ENCODE peak calls at places on chromosome 5, in ten cellular contexts. One of them, this sample, is unnamed.

GRCh38 chr5:61631438-61631941 is 299.4 kb downstream of the ZSWIM6 start:
- DNase-seq in H1: no peak
- DNase-seq in HCT116: no peak
- DNase-seq in ovary: peak
- DNase-seq in IMR-90: peak
- DNase-seq in body of pancreas: peak
- DNase-seq in heart left ventricle: peak
- DNase-seq in stomach: no peak
- DNase-seq in transverse colon: peak
- DNase-seq in suprapubic skin: no peak
- DNase-seq in this sample: peak

GRCh38 chr5:121954086-121954485 is 7.7 kb upstream of the SRFBP1 start:
- DNase-seq in heart left ventricle: peak
- DNase-seq in transverse colon: no peak
- DNase-seq in suprapubic skin: no peak
- DNase-seq in body of pancreas: no peak
- DNase-seq in stomach: no peak
- DNase-seq in ovary: peak
- DNase-seq in HCT116: no peak
- DNase-seq in H1: no peak
- DNase-seq in IMR-90: no peak
- DNase-seq in this sample: peak

GRCh38 chr5:103139264-103139865 is 19.3 kb downstream of the PPIP5K2 start:
- DNase-seq in heart left ventricle: no peak
- DNase-seq in transverse colon: peak
- DNase-seq in H1: no peak
- DNase-seq in body of pancreas: peak
- DNase-seq in IMR-90: peak
- DNase-seq in ovary: peak
- DNase-seq in suprapubic skin: peak
- DNase-seq in HCT116: peak
- DNase-seq in stomach: peak
- DNase-seq in this sample: peak

GRCh38 chr5:173282916-173283315 is 45.3 kb downstream of the STC2 start:
- DNase-seq in transverse colon: no peak
- DNase-seq in stomach: no peak
- DNase-seq in H1: no peak
- DNase-seq in heart left ventricle: no peak
- DNase-seq in ovary: no peak
- DNase-seq in body of pancreas: no peak
- DNase-seq in suprapubic skin: no peak
- DNase-seq in IMR-90: no peak
- DNase-seq in HCT116: no peak
- DNase-seq in this sample: no peak

GRCh38 chr5:129094924-129095797 is 612 bp downstream of the ISOC1 start:
- DNase-seq in body of pancreas: peak
- DNase-seq in stomach: peak
- DNase-seq in ovary: peak
- DNase-seq in suprapubic skin: peak
- DNase-seq in IMR-90: peak
- DNase-seq in H1: no peak
- DNase-seq in heart left ventricle: peak
- DNase-seq in HCT116: no peak
- DNase-seq in transverse colon: peak
- DNase-seq in this sample: peak

GRCh38 chr5:176732306-176732705 is 78.1 kb upstream of the UNC5A start:
- DNase-seq in body of pancreas: no peak
- DNase-seq in IMR-90: no peak
- DNase-seq in heart left ventricle: peak
- DNase-seq in H1: no peak
- DNase-seq in stomach: no peak
- DNase-seq in ovary: no peak
- DNase-seq in transverse colon: no peak
- DNase-seq in HCT116: no peak
- DNase-seq in suprapubic skin: peak
- DNase-seq in this sample: no peak

GRCh38 chr5:116360008-116360853 is 214.4 kb downstream of the SEMA6A start:
- DNase-seq in transverse colon: peak
- DNase-seq in ovary: peak
- DNase-seq in H1: no peak
- DNase-seq in heart left ventricle: peak
- DNase-seq in suprapubic skin: no peak
- DNase-seq in HCT116: no peak
- DNase-seq in stomach: no peak
- DNase-seq in IMR-90: no peak
- DNase-seq in body of pancreas: no peak
- DNase-seq in this sample: peak

GRCh38 chr5:155987261-155987810 is 339.6 kb upstream of the SGCD start:
- DNase-seq in HCT116: no peak
- DNase-seq in H1: no peak
- DNase-seq in body of pancreas: no peak
- DNase-seq in transverse colon: no peak
- DNase-seq in stomach: no peak
- DNase-seq in ovary: no peak
- DNase-seq in suprapubic skin: no peak
- DNase-seq in heart left ventricle: no peak
- DNase-seq in IMR-90: no peak
- DNase-seq in this sample: no peak

GRCh38 chr5:175387144-175387543 is 56.8 kb downstream of the DRD1 start:
- DNase-seq in transverse colon: no peak
- DNase-seq in ovary: no peak
- DNase-seq in HCT116: no peak
- DNase-seq in heart left ventricle: no peak
- DNase-seq in stomach: no peak
- DNase-seq in suprapubic skin: no peak
- DNase-seq in IMR-90: no peak
- DNase-seq in body of pancreas: no peak
- DNase-seq in H1: no peak
- DNase-seq in this sample: no peak

GRCh38 chr5:74632947-74633356 is 7.6 kb downstream of the ENC1 start:
- DNase-seq in transverse colon: no peak
- DNase-seq in heart left ventricle: no peak
- DNase-seq in stomach: no peak
- DNase-seq in body of pancreas: no peak
- DNase-seq in suprapubic skin: no peak
- DNase-seq in IMR-90: peak
- DNase-seq in H1: no peak
- DNase-seq in ovary: no peak
- DNase-seq in HCT116: peak
- DNase-seq in this sample: no peak

GRCh38 chr5:1477341-1477740 is 32.1 kb upstream of the SLC6A3 start:
- DNase-seq in ovary: no peak
- DNase-seq in IMR-90: peak
- DNase-seq in suprapubic skin: peak
- DNase-seq in heart left ventricle: peak
- DNase-seq in HCT116: no peak
- DNase-seq in transverse colon: peak
- DNase-seq in stomach: peak
- DNase-seq in body of pancreas: peak
- DNase-seq in H1: no peak
- DNase-seq in this sample: peak

GRCh38 chr5:107467137-107467932 is 203.4 kb downstream of the EFNA5 start:
- DNase-seq in ovary: no peak
- DNase-seq in heart left ventricle: no peak
- DNase-seq in suprapubic skin: no peak
- DNase-seq in stomach: no peak
- DNase-seq in body of pancreas: no peak
- DNase-seq in IMR-90: no peak
- DNase-seq in H1: no peak
- DNase-seq in HCT116: no peak
- DNase-seq in transverse colon: peak
- DNase-seq in this sample: no peak

GRCh38 chr5:142800776-142801494 is 30.8 kb downstream of the ARHGAP26 start:
- DNase-seq in ovary: no peak
- DNase-seq in suprapubic skin: no peak
- DNase-seq in HCT116: no peak
- DNase-seq in IMR-90: no peak
- DNase-seq in heart left ventricle: no peak
- DNase-seq in body of pancreas: no peak
- DNase-seq in H1: no peak
- DNase-seq in stomach: no peak
- DNase-seq in transverse colon: no peak
- DNase-seq in this sample: no peak

GRCh38 chr5:132243366-132243977 is 14.0 kb upstream of the PDLIM4 start:
- DNase-seq in IMR-90: no peak
- DNase-seq in suprapubic skin: no peak
- DNase-seq in HCT116: no peak
- DNase-seq in heart left ventricle: no peak
- DNase-seq in H1: no peak
- DNase-seq in transverse colon: peak
- DNase-seq in body of pancreas: no peak
- DNase-seq in stomach: no peak
- DNase-seq in ovary: no peak
- DNase-seq in this sample: no peak

DNA sequence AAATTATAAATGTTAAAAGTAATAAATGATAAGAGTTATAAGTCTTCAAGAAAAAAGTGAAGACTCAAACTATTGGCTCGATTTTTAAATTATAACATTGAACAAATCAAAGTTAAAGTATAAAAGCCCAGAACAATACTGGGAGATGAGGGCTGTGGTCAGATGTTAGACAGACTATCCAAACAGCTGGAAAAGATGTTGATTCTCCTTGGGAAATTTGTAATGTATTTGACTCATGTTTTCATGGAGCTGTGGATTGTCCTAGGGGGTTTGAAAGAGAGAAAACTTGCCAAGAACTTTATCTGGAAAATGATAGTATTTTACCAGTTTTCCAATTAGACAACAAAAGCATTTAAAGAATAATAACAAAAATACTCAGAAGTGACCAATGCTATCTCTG is 339.3 kb downstream of the ARL15 start:
- DNase-seq in ovary: no peak
- DNase-seq in stomach: no peak
- DNase-seq in HCT116: no peak
- DNase-seq in body of pancreas: no peak
- DNase-seq in H1: no peak
- DNase-seq in suprapubic skin: no peak
- DNase-seq in heart left ventricle: no peak
- DNase-seq in transverse colon: no peak
- DNase-seq in IMR-90: no peak
- DNase-seq in this sample: no peak
- TF ChIP-seq POLR2A in ovary: no peak
- TF ChIP-seq POLR2A in stomach: no peak
- TF ChIP-seq POLR2A in HCT116: no peak
- TF ChIP-seq POLR2A in body of pancreas: no peak
- TF ChIP-seq POLR2A in H1: no peak
- TF ChIP-seq POLR2A in suprapubic skin: no peak
- TF ChIP-seq POLR2A in heart left ventricle: no peak
- TF ChIP-seq POLR2A in transverse colon: no peak
- TF ChIP-seq POLR2A in IMR-90: no peak
- TF ChIP-seq POLR2A in this sample: no peak

DNA sequence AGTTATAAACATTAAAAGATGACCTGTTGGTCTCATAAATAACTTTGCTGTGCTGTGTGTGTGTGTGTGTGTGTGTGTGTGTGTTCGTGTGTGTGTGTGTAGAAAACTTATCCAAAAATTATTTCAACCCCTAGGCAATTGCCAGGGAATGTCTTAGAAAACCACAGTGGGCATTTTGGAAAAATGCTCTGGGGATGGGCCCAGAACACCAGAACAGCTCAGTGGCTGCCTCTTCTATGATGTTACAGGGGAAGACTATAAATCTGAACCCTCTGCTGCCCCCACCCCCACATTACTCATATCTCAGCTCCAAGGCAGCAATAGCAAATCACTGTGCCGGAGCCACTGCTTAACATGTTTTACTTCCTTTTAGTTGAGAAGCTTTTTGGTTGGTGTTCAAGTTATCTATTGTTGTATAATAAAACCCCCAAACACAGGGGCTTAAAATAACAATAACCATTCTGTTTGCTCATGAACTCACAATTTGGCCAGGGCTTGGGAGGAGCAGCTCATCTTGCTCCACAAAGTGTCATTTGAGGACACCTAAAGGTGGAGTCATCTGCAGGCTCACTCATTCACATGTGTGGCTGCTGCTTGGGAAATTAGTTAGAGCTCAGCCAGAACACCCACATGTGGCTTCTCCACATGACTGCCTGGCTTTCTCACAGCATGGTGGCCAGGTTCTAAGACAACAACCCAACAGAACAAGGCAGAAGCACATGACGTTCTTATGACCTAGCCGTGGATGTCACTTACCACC is 40.4 kb downstream of the ACTBL2 start:
- DNase-seq in H1: no peak
- DNase-seq in HCT116: no peak
- DNase-seq in heart left ventricle: no peak
- DNase-seq in transverse colon: no peak
- DNase-seq in ovary: no peak
- DNase-seq in suprapubic skin: no peak
- DNase-seq in IMR-90: peak
- DNase-seq in stomach: no peak
- DNase-seq in body of pancreas: no peak
- DNase-seq in this sample: no peak
- H3K27ac ChIP-seq in H1: no peak
- H3K27ac ChIP-seq in HCT116: peak
- H3K27ac ChIP-seq in heart left ventricle: no peak
- H3K27ac ChIP-seq in transverse colon: no peak
- H3K27ac ChIP-seq in ovary: no peak
- H3K27ac ChIP-seq in suprapubic skin: peak
- H3K27ac ChIP-seq in IMR-90: peak
- H3K27ac ChIP-seq in stomach: no peak
- H3K27ac ChIP-seq in body of pancreas: no peak
- H3K27ac ChIP-seq in this sample: no peak

DNA sequence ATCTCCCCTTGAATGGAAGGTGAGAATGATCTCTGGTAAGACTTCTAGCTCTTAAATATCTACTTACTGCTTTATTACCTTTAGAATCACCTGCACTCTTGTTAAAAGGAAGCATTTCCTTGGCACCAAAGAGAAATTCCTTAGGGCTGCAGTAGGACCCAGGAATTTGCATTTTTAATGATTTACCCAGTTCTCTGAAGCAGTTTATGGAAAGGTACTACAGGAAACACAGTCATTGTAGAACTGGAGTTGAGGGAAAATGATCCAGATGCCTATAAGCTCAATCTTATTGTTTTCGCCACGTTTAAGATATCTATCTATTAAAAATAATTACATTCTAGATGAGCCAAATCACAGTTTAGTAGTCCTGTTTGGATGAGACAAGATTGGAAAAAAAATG is 9.5 kb upstream of the C9 start:
- DNase-seq in ovary: no peak
- DNase-seq in heart left ventricle: no peak
- DNase-seq in suprapubic skin: no peak
- DNase-seq in transverse colon: no peak
- DNase-seq in HCT116: no peak
- DNase-seq in body of pancreas: no peak
- DNase-seq in stomach: no peak
- DNase-seq in H1: no peak
- DNase-seq in IMR-90: no peak
- DNase-seq in this sample: no peak
- TF ChIP-seq POLR2A in ovary: no peak
- TF ChIP-seq POLR2A in heart left ventricle: no peak
- TF ChIP-seq POLR2A in suprapubic skin: no peak
- TF ChIP-seq POLR2A in transverse colon: no peak
- TF ChIP-seq POLR2A in HCT116: no peak
- TF ChIP-seq POLR2A in body of pancreas: peak
- TF ChIP-seq POLR2A in stomach: no peak
- TF ChIP-seq POLR2A in H1: no peak
- TF ChIP-seq POLR2A in IMR-90: no peak
- TF ChIP-seq POLR2A in this sample: no peak

DNA sequence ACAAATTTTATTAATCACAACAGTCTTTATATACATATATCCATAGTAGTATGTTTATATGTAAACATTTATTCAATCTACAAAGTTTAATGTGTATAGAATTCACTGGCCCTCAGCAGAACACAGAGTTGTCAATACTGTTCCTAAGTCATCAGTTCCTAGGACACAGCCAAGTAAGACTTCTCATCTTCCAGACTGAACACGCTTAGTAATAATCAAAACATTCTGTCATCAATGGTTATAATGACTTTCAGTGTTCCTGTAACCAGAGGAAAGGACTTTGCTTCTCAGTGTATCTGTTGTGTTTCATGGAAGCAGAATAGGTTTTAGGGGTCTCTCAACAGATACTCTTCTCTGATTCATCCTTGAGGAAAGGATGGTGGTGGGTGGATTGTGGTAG is 82.2 kb downstream of the SMIM23 start:
- DNase-seq in heart left ventricle: no peak
- DNase-seq in transverse colon: no peak
- DNase-seq in H1: no peak
- DNase-seq in IMR-90: peak
- DNase-seq in HCT116: no peak
- DNase-seq in ovary: no peak
- DNase-seq in suprapubic skin: no peak
- DNase-seq in body of pancreas: no peak
- DNase-seq in stomach: no peak
- DNase-seq in this sample: no peak
- H3K27ac ChIP-seq in heart left ventricle: no peak
- H3K27ac ChIP-seq in transverse colon: no peak
- H3K27ac ChIP-seq in H1: no peak
- H3K27ac ChIP-seq in IMR-90: no peak
- H3K27ac ChIP-seq in HCT116: no peak
- H3K27ac ChIP-seq in ovary: no peak
- H3K27ac ChIP-seq in suprapubic skin: no peak
- H3K27ac ChIP-seq in body of pancreas: no peak
- H3K27ac ChIP-seq in stomach: no peak
- H3K27ac ChIP-seq in this sample: no peak